ENCODE peak calls at places on chromosomes 2 and 18, in seven cellular contexts. Y, N, J, B, L, Z and S are unnamed samples.

GRCh38 chr2:65372619-65373018 is 59.8 kb downstream of the SPRED2 start:
- DNase-seq in Z (no peak), Y (no peak), N (no peak), L (no peak), B (no peak), J (peak; percentile 39), S (no peak)

GRCh38 chr18:46207985-46208384 is 103.8 kb downstream of the HAUS1 start:
- DNase-seq in Y (no peak), L (no peak), J (no peak), B (no peak), N (no peak), Z (no peak), S (no peak)

GRCh38 chr2:118665784-118666529 is 181.5 kb downstream of the EN1 start:
- DNase-seq in J (no peak), N (no peak), B (no peak), Z (no peak), L (no peak), Y (no peak), S (peak; percentile 15)

GRCh38 chr2:190678444-190679162 is 29.7 kb downstream of the NAB1 start:
- DNase-seq in L (no peak), B (no peak), Y (no peak), N (no peak), J (no peak), Z (peak; percentile 39), S (no peak)

GRCh38 chr18:75156831-75157230 is 52.1 kb downstream of the PTGR3 start:
- DNase-seq in N (no peak), Y (no peak), L (no peak), J (no peak), B (no peak), Z (no peak), S (no peak)

GRCh38 chr18:79495591-79496071 is 99.9 kb downstream of the NFATC1 start:
- DNase-seq in J (no peak), Y (no peak), L (no peak), Z (no peak), N (no peak), B (no peak), S (no peak)

GRCh38 chr18:49021433-49022129 is 70.8 kb upstream of the SMAD7 start:
- DNase-seq in Y (peak; percentile 15), N (peak; percentile 40), J (peak; percentile 73), Z (peak; percentile 92), L (peak; percentile 93), B (peak; percentile 83), S (peak; percentile 61)

GRCh38 chr2:222136106-222136630 is 162.6 kb downstream of the PAX3 start:
- DNase-seq in N (peak; percentile 23), J (no peak), L (no peak), Y (no peak), Z (peak; percentile 6), B (no peak), S (no peak)

GRCh38 chr2:196660264-196660663 is 20.7 kb downstream of the CCDC150 start:
- DNase-seq in N (no peak), B (no peak), Y (no peak), J (no peak), L (no peak), Z (no peak), S (peak; percentile 69)

GRCh38 chr18:51211552-51211951 is 14.1 kb upstream of the MEX3C start:
- DNase-seq in B (no peak), N (no peak), Z (no peak), Y (no peak), L (no peak), J (peak; percentile 52), S (peak; percentile 90)

GRCh38 chr18:10482363-10482984 is 28.0 kb downstream of the APCDD1 start:
- DNase-seq in N (no peak), J (no peak), L (no peak), Z (peak; percentile 45), Y (no peak), B (no peak), S (no peak)

GRCh38 chr18:10487161-10487560 is 32.7 kb downstream of the APCDD1 start:
- DNase-seq in N (no peak), B (no peak), L (no peak), J (no peak), Z (peak; percentile 11), Y (no peak), S (no peak)

GRCh38 chr18:10485475-10485874 is 31.0 kb downstream of the APCDD1 start:
- DNase-seq in Y (no peak), Z (no peak), J (no peak), L (no peak), B (no peak), N (no peak), S (no peak)

GRCh38 chr18:10481831-10482230 is 27.4 kb downstream of the APCDD1 start:
- DNase-seq in L (no peak), J (no peak), Y (no peak), B (no peak), N (peak; percentile 24), Z (peak; percentile 47), S (no peak)

GRCh38 chr18:10482985-10483949 is 28.8 kb downstream of the APCDD1 start:
- DNase-seq in J (no peak), B (no peak), L (no peak), Y (no peak), Z (no peak), N (no peak), S (no peak)
- TF ChIP-seq EZH2phosphoT487 in J (no peak), B (no peak), L (no peak), Y (no peak), Z (no peak), N (no peak), S (no peak)

GRCh38 chr2:31580321-31581117 is at the start of gene SRD5A2:
- DNase-seq in B (no peak), N (peak; percentile 69), J (no peak), Z (peak; percentile 74), L (no peak), Y (no peak), S (no peak)
- TF ChIP-seq EZH2 in B (no peak), N (peak; percentile 96), J (no peak), Z (peak; percentile 77), L (no peak), Y (no peak), S (peak; percentile 50)

GRCh38 chr2:6929196-6929874 is 12.1 kb downstream of the RNF144A start:
- DNase-seq in J (peak; percentile 18), L (no peak), Z (no peak), N (no peak), B (no peak), Y (no peak), S (peak; percentile 17)

GRCh38 chr2:6927186-6927585 is 10.0 kb downstream of the RNF144A start:
- DNase-seq in B (no peak), Y (no peak), Z (no peak), N (no peak), J (no peak), L (peak; percentile 54), S (no peak)

GRCh38 chr2:6928452-6928851 is 11.2 kb downstream of the RNF144A start:
- DNase-seq in L (no peak), Z (no peak), Y (no peak), N (no peak), B (no peak), J (no peak), S (no peak)

GRCh38 chr2:6926071-6926732 is 9.0 kb downstream of the RNF144A start:
- DNase-seq in Y (no peak), L (no peak), N (no peak), B (no peak), J (no peak), Z (no peak), S (no peak)

GRCh38 chr2:6927753-6928152 is 10.5 kb downstream of the RNF144A start:
- DNase-seq in B (no peak), L (no peak), J (no peak), Y (no peak), N (no peak), Z (no peak), S (no peak)
- H3K4me1 ChIP-seq in B (no peaks in the 10 kb centered on the region), L (peaks cover 4% of the 10 kb centered on the region), J (peaks cover 3% of the 10 kb centered on the region), Y (no peaks in the 10 kb centered on the region), N (no peaks in the 10 kb centered on the region), Z (peaks cover 10% of the 10 kb centered on the region), S (no peaks in the 10 kb centered on the region)

GRCh38 chr2:130878316-130878715 is 41.6 kb downstream of the ARHGEF4 start:
- DNase-seq in B (no peak), L (no peak), J (no peak), Y (no peak), Z (no peak), N (no peak), S (no peak)

GRCh38 chr2:130874512-130874911 is 37.8 kb downstream of the ARHGEF4 start:
- DNase-seq in Y (no peak), Z (no peak), N (no peak), L (no peak), J (no peak), B (no peak), S (no peak)

GRCh38 chr2:130875935-130876334 is 39.2 kb downstream of the ARHGEF4 start:
- DNase-seq in L (no peak), J (no peak), Y (no peak), Z (no peak), B (no peak), N (no peak), S (no peak)

GRCh38 chr2:130878933-130879332 is 42.2 kb downstream of the ARHGEF4 start:
- DNase-seq in L (no peak), B (no peak), Z (no peak), N (no peak), J (no peak), Y (no peak), S (no peak)

DNA sequence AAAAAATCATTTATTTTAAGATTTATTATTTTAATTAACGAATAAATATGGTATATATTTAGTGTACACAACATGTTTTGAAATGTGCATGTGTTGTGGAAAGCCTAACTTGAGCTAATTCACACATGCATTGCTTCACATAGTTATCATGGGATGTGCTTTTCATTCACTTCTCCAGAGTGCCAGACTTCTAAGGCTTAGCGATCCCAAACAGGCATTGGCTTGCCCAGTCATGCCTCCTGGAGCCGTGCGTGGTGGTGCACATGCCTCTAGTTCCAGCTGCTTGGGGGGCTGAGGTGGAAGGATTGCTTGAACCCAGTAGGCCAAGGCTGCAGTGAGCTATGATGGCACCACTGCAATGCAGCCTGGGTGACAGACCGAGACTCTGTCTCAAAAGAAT is 40.5 kb downstream of the ARHGEF4 start:
- DNase-seq in L (no peak), Y (no peak), Z (no peak), B (no peak), N (no peak), J (no peak), S (no peak)
- TF ChIP-seq EZH2phosphoT487 in L (no peak), Y (no peak), Z (no peak), B (no peak), N (no peak), J (no peak), S (no peak)

DNA sequence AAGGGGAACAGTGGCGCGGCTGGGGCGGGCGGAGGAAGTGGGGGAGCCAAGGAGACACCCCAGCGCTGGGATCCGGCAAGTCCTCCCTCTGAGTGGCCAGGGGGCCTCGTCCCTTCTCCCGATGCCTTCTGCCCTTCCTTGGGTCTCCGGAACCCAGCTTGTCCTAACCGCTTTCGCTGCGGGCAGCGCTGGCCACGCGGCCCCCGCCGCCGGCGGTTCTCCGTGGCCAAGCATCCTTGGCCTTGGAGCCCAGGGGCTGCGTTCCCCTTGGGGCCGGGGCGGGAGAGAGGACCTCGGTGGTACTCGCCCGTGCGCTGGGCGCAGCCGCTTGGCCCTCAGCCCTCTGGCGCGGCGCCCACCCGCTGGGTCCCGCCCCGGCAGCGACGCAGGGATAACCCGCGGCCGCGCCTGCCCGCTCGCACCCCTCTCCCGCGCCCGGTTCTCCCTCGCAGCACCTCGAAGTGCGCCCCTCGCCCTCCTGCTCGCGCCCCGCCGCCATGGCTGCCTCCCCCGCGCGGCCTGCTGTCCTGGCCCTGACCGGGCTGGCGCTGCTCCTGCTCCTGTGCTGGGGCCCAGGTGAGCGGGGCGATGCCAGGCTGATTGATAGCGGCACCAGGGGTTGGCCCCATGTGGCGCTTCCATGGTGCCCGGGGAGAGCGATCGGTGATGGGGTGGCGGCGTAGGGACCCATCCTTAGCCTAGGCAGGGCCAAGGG is 128.7 kb downstream of the UXS1 start:
- DNase-seq in Z (peak; percentile 47), N (peak; percentile 36), J (no peak), Y (no peak), B (no peak), L (peak; percentile 22), S (no peak)
- TF ChIP-seq EZH2 in Z (no peak), N (peak; percentile 53), J (no peak), Y (no peak), B (no peak), L (no peak), S (no peak)

GRCh38 chr2:230250231-230250630 is 24.7 kb downstream of the SP140 start:
- DNase-seq in Z (no peak), N (no peak), Y (no peak), B (no peak), L (no peak), J (no peak), S (no peak)
- H3K4me1 ChIP-seq in Z (no peaks in the 10 kb centered on the region), N (no peaks in the 10 kb centered on the region), Y (no peaks in the 10 kb centered on the region), B (no peaks in the 10 kb centered on the region), L (no peaks in the 10 kb centered on the region), J (no peaks in the 10 kb centered on the region), S (no peaks in the 10 kb centered on the region)